ENCODE peak calls at places on chromosomes 13 and 19, in seven cellular contexts. H is neuronal stem cell, U is Peyer's patch, R is aorta, P is heart right ventricle, S is pancreas, X is prostate gland. O is an unnamed sample.

GRCh38 chr19:35856546-35857149 is at the start of gene KIRREL2:
- DNase-seq in H (peak; percentile 63), U (no peak), R (no peak), P (no peak), S (peak; percentile 84), X (no peak), O (no peak)

GRCh38 chr19:10764340-10764894 is 46.5 kb downstream of the DNM2 start:
- DNase-seq in H (no peak), U (no peak), R (no peak), P (no peak), S (no peak), X (no peak), O (no peak)

GRCh38 chr13:50149932-50150331 is 134.7 kb downstream of the KCNRG start:
- DNase-seq in H (no peak), U (no peak), R (no peak), P (peak; percentile 88), S (no peak), X (no peak), O (peak; percentile 54)

GRCh38 chr19:41131186-41131585 is 17.0 kb downstream of the CYP2F1 start:
- DNase-seq in H (no peak), U (no peak), R (no peak), P (no peak), S (no peak), X (no peak), O (no peak)

GRCh38 chr19:49793561-49793840 is 19.6 kb downstream of the FUZ start:
- DNase-seq in H (no peak), U (no peak), R (no peak), P (no peak), S (no peak), X (no peak), O (peak; percentile 83)

GRCh38 chr13:49791753-49792549 is 531 bp downstream of the KPNA3 start:
- DNase-seq in H (peak; percentile 54), U (peak; percentile 50), R (peak; percentile 61), P (peak; percentile 31), S (peak; percentile 81), X (peak; percentile 17), O (peak; percentile 63)

GRCh38 chr13:113638806-113639205 is 19.2 kb downstream of the ATP4B start:
- DNase-seq in H (no peak), U (no peak), R (no peak), P (no peak), S (no peak), X (no peak), O (peak; percentile 5)

GRCh38 chr19:47514151-47514868 is 553 bp downstream of the NAPA start:
- DNase-seq in H (no peak), U (no peak), R (no peak), P (no peak), S (no peak), X (no peak), O (no peak)

GRCh38 chr13:24381539-24382265 is 72.3 kb downstream of the C1QTNF9 start:
- DNase-seq in H (no peak), U (no peak), R (no peak), P (no peak), S (no peak), X (no peak), O (no peak)

GRCh38 chr19:29663861-29664752 is 1.2 kb upstream of the PLEKHF1 start:
- DNase-seq in H (no peak), U (no peak), R (no peak), P (no peak), S (peak; percentile 50), X (peak; percentile 64), O (no peak)

GRCh38 chr13:113912596-113912995 is 48.7 kb upstream of the GAS6 start:
- DNase-seq in H (no peak), U (no peak), R (no peak), P (no peak), S (no peak), X (no peak), O (no peak)

GRCh38 chr19:2685204-2685704 is 17.2 kb downstream of the GNG7 start:
- DNase-seq in H (no peak), U (no peak), R (no peak), P (no peak), S (no peak), X (no peak), O (no peak)

GRCh38 chr19:2678043-2678671 is 24.3 kb downstream of the GNG7 start:
- DNase-seq in H (no peak), U (peak; percentile 68), R (no peak), P (no peak), S (no peak), X (no peak), O (no peak)

GRCh38 chr19:2683430-2683995 is 19.0 kb downstream of the GNG7 start:
- DNase-seq in H (no peak), U (no peak), R (no peak), P (no peak), S (no peak), X (no peak), O (no peak)

GRCh38 chr19:2679439-2679838 is 23.1 kb downstream of the GNG7 start:
- DNase-seq in H (no peak), U (no peak), R (no peak), P (no peak), S (no peak), X (no peak), O (no peak)

DNA sequence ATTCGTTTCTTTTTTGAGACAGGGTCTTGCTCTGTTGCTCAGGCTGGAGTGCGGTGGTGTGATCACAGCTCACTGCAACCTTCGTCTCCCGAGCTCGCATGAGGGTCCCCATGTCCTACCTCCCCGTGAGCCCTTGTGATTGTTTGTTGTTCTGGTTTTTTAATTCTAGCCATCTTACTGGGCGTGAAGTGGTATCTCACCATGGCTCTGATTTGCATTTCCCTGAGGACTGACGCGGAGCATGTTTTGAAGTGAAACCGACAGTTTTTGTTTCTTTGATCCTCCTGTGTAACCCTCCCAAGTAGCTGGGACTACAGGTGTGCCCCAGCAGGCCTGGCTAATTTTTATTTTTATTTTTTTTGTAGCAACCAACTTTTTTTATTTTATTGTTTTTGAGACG is 21.7 kb downstream of the GNG7 start:
- DNase-seq in H (no peak), U (peak; percentile 72), R (no peak), P (no peak), S (no peak), X (no peak), O (no peak)
- H3K4me1 ChIP-seq in H (no peaks in the 10 kb centered on the region), U (peaks cover 4% of the 10 kb centered on the region), R (no peaks in the 10 kb centered on the region), P (no peaks in the 10 kb centered on the region), S (no peaks in the 10 kb centered on the region), X (no peaks in the 10 kb centered on the region), O (no peaks in the 10 kb centered on the region)

GRCh38 chr19:18502236-18502632 is 19.6 kb downstream of the ELL start:
- DNase-seq in H (no peak), U (no peak), R (no peak), P (no peak), S (no peak), X (no peak), O (no peak)
- H3K4me1 ChIP-seq in H (peaks cover 2% of the 10 kb centered on the region), U (peaks cover 98% of the 10 kb centered on the region), R (peaks cover 9% of the 10 kb centered on the region), P (peaks cover 70% of the 10 kb centered on the region), S (peaks cover 75% of the 10 kb centered on the region), X (peaks cover 15% of the 10 kb centered on the region), O (peaks cover 84% of the 10 kb centered on the region)

GRCh38 chr13:97258801-97259200 is 36.7 kb downstream of the MBNL2 start:
- DNase-seq in H (no peak), U (no peak), R (no peak), P (no peak), S (no peak), X (no peak), O (no peak)
- H3K4me1 ChIP-seq in H (peaks cover 5% of the 10 kb centered on the region), U (peaks cover 75% of the 10 kb centered on the region), R (peaks cover 24% of the 10 kb centered on the region), P (peaks cover 12% of the 10 kb centered on the region), S (peaks cover 73% of the 10 kb centered on the region), X (peaks cover 5% of the 10 kb centered on the region), O (peaks cover 77% of the 10 kb centered on the region)

DNA sequence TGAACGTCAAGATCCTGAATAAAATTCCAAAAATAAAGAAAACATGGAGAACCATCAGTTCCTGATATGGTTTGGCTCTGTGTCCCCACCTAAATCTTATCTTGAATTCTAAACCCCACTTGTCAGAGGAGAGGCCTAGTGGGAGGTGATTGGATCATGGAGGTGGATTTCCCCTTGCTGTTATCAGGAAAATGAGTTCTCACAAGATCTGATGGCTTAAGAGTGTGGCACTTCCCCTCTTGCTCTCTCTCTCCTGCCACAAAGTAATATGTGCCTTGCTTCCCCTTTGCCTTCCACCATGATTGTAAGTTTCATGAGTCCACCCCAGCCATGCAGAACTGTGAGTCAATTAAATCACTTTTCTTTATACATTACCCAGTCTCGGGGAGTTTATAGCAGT is 827.4 kb downstream of the GPC5 start:
- DNase-seq in H (no peak), U (no peak), R (no peak), P (no peak), S (no peak), X (no peak), O (no peak)
- H3K4me1 ChIP-seq in H (no peaks in the 10 kb centered on the region), U (no peaks in the 10 kb centered on the region), R (no peaks in the 10 kb centered on the region), P (no peaks in the 10 kb centered on the region), S (no peaks in the 10 kb centered on the region), X (peaks cover 3% of the 10 kb centered on the region), O (no peaks in the 10 kb centered on the region)

GRCh38 chr13:110328509-110328908 is 21.4 kb downstream of the COL4A2 start:
- DNase-seq in H (no peak), U (no peak), R (no peak), P (no peak), S (no peak), X (no peak), O (peak; percentile 42)

GRCh38 chr13:110331362-110331761 is 24.3 kb downstream of the COL4A2 start:
- DNase-seq in H (no peak), U (no peak), R (peak; percentile 46), P (no peak), S (no peak), X (no peak), O (peak; percentile 43)

GRCh38 chr13:110329258-110329657 is 22.2 kb downstream of the COL4A2 start:
- DNase-seq in H (no peak), U (no peak), R (no peak), P (no peak), S (no peak), X (no peak), O (no peak)

GRCh38 chr13:110330491-110331001 is 23.5 kb downstream of the COL4A2 start:
- DNase-seq in H (no peak), U (no peak), R (peak; percentile 19), P (no peak), S (no peak), X (no peak), O (no peak)

GRCh38 chr13:110329798-110330461 is 22.8 kb downstream of the COL4A2 start:
- DNase-seq in H (no peak), U (no peak), R (peak; percentile 42), P (no peak), S (no peak), X (no peak), O (no peak)
- H3K4me1 ChIP-seq in H (peaks cover 2% of the 10 kb centered on the region), U (peaks cover 17% of the 10 kb centered on the region), R (peaks cover 6% of the 10 kb centered on the region), P (peaks cover 22% of the 10 kb centered on the region), S (no peaks in the 10 kb centered on the region), X (no peaks in the 10 kb centered on the region), O (no peaks in the 10 kb centered on the region)

DNA sequence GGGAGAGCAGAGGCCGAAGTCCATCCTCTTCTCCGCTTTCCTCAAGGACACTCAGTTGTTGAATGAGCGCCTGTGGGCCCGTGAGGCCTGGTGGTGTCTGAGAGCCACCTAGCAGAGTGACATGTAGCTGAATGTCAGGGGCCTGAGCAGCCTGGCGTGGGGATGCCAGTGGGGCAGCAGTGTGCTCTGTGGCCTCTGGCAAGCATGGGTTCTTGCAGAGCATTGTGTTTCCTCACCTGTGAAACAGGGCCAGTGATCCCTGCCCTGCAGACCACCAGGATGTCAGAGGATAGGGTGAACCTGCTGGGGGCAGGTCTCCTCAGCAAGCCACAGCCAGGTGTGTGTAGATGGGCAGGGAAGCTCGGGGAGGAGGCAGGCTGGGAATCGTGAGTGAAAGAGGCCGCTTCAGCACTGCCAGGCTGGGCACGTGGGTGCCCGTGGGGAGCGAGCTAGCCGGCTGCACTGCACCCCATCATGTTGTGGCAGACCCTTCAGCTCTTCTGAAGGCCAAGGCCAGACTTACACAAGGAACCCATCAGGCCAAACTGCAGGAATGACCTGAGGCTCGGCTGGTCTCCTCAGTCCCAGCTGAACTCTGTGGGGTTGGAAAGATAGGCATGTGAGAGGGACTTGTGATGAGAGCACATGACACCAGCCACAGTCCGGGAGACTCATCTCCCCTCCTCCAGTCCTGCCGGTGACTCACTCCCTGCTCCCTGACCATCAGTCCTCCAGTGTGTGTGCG is 5.0 kb downstream of the PPP1R37 start:
- DNase-seq in H (no peak), U (no peak), R (peak; percentile 77), P (peak; percentile 50), S (no peak), X (peak; percentile 46), O (peak; percentile 98)
- H3K4me1 ChIP-seq in H (peaks cover 52% of the 10 kb centered on the region), U (peaks cover 93% of the 10 kb centered on the region), R (peaks cover 2% of the 10 kb centered on the region), P (peaks cover 19% of the 10 kb centered on the region), S (peaks cover 37% of the 10 kb centered on the region), X (peaks cover 37% of the 10 kb centered on the region), O (peaks cover 80% of the 10 kb centered on the region)

O was measured in adrenal gland.